ENCODE peak calls at places on chromosomes 16 and 17, in four cellular contexts. Y is IMR-90, J is H1, D is H9. S is an unnamed sample.

GRCh38 chr17:40341808-40342574 is 22.5 kb downstream of the GJD3 start:
- DNase-seq in D (peak), J (no peak), Y (peak), S (peak)

GRCh38 chr16:19167710-19168172 is 299 bp upstream of the SYT17 start:
- DNase-seq in J (peak), Y (peak), D (peak), S (peak)

GRCh38 chr16:31461201-31461920 is 2.1 kb downstream of the ARMC5 start:
- DNase-seq in J (no peak), Y (no peak), D (no peak), S (no peak)

GRCh38 chr16:73214825-73215481 is 167.0 kb upstream of the ZFHX3 start:
- DNase-seq in D (no peak), J (no peak), Y (peak), S (no peak)

GRCh38 chr16:79271583-79271982 is 329.0 kb downstream of the MAF start:
- DNase-seq in Y (no peak), J (no peak), D (no peak), S (no peak)

GRCh38 chr17:58047751-58048150 is 35.5 kb upstream of the DYNLL2 start:
- DNase-seq in J (no peak), Y (no peak), D (no peak), S (no peak)

GRCh38 chr16:24748242-24748641 is 18.8 kb downstream of the TNRC6A start:
- DNase-seq in Y (peak), D (no peak), J (no peak), S (no peak)

GRCh38 chr17:21233581-21234337 is 19.5 kb downstream of the NATD1 start:
- DNase-seq in J (no peak), D (no peak), Y (no peak), S (no peak)

GRCh38 chr17:2928294-2928890 is 132.2 kb downstream of the RAP1GAP2 start:
- DNase-seq in J (no peak), D (peak), Y (no peak), S (no peak)

GRCh38 chr17:78103311-78103710 is 25.2 kb downstream of the TMC6 start:
- DNase-seq in J (no peak), D (no peak), Y (peak), S (no peak)

GRCh38 chr17:6067060-6067459 is 3.1 kb upstream of the WSCD1 start:
- DNase-seq in J (no peak), D (no peak), Y (no peak), S (no peak)

GRCh38 chr17:41013606-41014005 is 4.7 kb upstream of the KRTAP3-1 start:
- DNase-seq in Y (peak), D (no peak), J (no peak), S (peak)

GRCh38 chr16:29896841-29897240 is 2.5 kb downstream of the SEZ6L2 start:
- DNase-seq in J (no peak), Y (no peak), D (no peak), S (no peak)

GRCh38 chr17:34178047-34178446 is 77.0 kb upstream of the CCL2 start:
- DNase-seq in J (no peak), Y (peak), D (peak), S (peak)

GRCh38 chr16:83878838-83879237 is 20.1 kb upstream of the MLYCD start:
- DNase-seq in Y (peak), J (no peak), D (no peak), S (peak)

GRCh38 chr16:20102021-20102420 is 28.3 kb upstream of the GPR139 start:
- DNase-seq in D (no peak), Y (no peak), J (no peak), S (no peak)

GRCh38 chr17:49063652-49064051 is 66.5 kb downstream of the IGF2BP1 start:
- DNase-seq in J (no peak), D (no peak), Y (no peak), S (no peak)

GRCh38 chr16:69937465-69937951 is 13.6 kb upstream of the CLEC18A start:
- DNase-seq in J (no peak), D (no peak), Y (no peak), S (peak)

GRCh38 chr16:75580-76501 is 2.2 kb upstream of the MPG start:
- DNase-seq in D (peak), J (no peak), Y (peak), S (peak)

GRCh38 chr17:79832211-79833109 is 6.8 kb downstream of the CBX4 start:
- DNase-seq in D (peak), Y (no peak), J (no peak), S (no peak)

GRCh38 chr16:84808812-84809211 is 11.0 kb upstream of the CRISPLD2 start:
- DNase-seq in D (no peak), Y (no peak), J (no peak), S (no peak)

GRCh38 chr17:29145289-29146058 is 34.7 kb downstream of the MYO18A start:
- DNase-seq in Y (peak), D (peak), J (peak), S (peak)

GRCh38 chr17:9195961-9196668 is 174.8 kb downstream of the NTN1 start:
- DNase-seq in J (no peak), Y (no peak), D (peak), S (peak)

GRCh38 chr17:27091043-27091497 is 202.8 kb upstream of the WSB1 start:
- DNase-seq in J (no peak), Y (no peak), D (no peak), S (no peak)

DNA sequence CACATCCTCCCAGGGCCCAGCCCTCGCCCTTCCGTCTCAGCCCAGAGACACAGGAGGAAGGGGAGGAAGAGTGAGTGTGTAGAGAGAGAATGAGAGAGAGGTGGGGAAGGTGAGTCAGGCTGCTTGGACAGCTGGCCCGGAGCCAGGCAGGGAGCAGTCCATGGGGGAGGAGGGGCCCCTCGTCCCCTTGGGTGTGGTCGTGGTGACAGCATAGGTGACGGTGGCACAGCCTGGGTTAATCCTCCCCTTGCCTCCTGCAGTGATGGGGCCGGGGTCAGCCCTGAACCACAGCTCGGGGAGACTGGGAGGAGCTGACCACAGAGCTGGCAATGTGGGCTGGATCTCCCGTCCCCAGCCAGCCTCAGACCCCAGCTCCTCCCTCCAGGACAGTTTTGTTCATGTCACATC is 36.5 kb downstream of the FA2H start:
- DNase-seq in D (no peak), Y (peak), J (no peak), S (no peak)
- H3K56ac ChIP-seq in D (no peak), Y (no peak), J (no peak), S (no peak)

DNA sequence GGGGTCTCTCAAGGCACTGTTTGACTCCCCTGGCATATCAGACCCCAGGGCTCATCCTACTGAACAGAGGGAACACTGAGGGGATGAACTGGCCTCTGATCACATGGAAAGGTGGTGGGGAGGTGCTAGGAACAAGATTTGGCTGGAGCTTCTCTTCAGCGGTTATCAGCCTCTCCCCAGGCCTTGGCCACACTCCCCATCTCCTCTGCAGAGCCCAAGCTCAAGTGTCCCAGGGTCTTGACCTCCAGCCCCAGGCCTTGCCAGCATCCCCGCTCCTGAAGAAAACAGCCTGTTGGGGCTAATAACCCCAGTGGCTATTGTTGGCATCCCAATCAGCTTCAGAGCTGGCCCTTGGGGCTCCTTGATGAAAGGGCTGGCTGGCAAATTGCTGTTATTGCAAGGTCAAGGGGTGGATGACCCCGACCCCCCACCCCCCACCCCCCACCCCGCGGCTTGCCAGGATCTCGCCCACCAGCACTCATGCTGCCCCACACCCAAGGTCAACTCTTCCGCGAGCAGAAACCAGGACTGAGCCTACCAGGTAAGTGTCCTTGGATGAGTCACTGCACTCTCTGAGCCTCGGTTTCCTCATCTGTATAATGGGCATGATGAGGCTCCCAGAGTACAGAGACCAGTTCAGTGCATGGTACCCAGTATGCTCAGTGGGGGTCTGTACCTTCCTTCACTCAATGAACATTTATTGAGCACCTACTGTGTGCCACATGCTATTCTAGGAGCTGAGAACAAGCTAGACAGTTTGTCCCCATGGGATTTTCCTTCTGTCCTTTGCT is 18.8 kb upstream of the FAM83G start:
- DNase-seq in D (no peak), Y (no peak), J (no peak), S (no peak)
- H2BK5ac ChIP-seq in D (no peak), Y (no peak), J (no peak), S (no peak)

GRCh38 chr17:35825206-35825605 is 15.9 kb downstream of the TAF15 start:
- DNase-seq in D (no peak), Y (no peak), J (no peak), S (no peak)
- H3K56ac ChIP-seq in D (no peak), Y (no peak), J (no peak), S (no peak)

DNA sequence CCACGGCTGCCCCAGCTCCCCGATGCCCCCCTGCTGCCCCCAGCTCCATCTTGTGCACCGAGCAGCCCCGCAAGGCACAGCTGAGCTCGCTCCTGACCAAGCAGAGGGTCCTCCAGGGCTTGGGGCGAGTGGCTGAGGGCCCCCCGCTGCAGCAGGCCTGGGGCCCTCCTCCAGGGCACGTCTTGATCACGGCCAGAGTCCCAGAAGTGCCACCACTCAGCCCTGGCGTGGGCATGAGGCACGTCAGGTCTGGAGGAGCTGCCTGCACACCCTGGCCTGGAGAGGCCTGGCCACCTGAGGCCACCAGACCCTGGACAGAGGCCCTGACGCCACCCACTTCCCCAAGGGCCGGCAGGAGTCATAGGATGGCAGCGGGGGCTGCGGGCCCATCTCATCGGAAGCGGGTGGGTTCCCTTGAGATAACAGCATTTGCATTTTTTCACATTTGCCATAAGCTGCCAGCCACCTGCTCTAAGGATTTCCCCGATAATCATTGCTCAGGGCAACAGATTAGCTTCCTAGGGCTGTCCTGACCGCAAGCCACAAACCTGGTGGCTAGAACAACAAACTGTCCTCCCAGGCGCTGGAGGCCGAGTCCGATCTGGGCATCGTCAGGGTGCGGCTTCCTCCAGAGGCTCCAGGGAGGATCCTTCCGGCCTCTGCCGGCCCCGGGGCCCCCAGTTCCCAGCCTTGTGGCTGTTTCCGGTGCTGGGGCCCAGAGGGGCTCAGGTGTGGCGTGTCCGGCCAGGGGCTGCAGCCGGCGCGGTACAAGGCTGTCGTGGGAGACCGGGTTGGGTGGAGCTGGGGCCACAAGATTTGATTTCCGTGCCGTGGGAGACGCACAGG is 23.9 kb upstream of the C1QTNF8 start:
- DNase-seq in Y (no peak), J (no peak), D (no peak), S (no peak)
- H2BK5ac ChIP-seq in Y (no peak), J (no peak), D (no peak), S (no peak)

GRCh38 chr16:88782454-88783390 is 2.3 kb downstream of the PIEZO1 start:
- DNase-seq in D (no peak), J (no peak), Y (peak), S (no peak)
- H3K56ac ChIP-seq in D (no peak), J (no peak), Y (peak), S (peak)

DNA sequence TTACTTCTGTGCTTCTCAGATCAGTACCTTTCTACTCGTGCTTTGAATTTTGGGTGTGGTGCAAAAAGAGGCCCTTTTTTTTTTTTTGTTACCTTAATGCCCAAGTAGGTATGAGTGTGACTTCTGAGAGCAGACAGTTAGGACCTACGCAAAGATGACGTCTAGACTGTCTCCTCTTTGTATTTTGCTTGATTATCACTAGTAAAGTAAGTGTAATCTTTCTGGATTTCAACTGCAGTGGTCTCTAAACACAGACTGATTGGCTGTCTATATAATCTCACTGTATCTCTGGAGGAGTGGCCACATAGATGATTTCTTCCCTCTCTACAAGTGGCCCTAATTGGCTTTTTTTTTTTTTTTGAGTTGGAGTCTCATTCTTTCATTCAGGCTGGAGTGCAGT is 11.5 kb upstream of the CDK5R1 start:
- DNase-seq in J (no peak), Y (no peak), D (no peak), S (no peak)
- H2BK5ac ChIP-seq in J (no peak), Y (no peak), D (no peak), S (no peak)

DNA sequence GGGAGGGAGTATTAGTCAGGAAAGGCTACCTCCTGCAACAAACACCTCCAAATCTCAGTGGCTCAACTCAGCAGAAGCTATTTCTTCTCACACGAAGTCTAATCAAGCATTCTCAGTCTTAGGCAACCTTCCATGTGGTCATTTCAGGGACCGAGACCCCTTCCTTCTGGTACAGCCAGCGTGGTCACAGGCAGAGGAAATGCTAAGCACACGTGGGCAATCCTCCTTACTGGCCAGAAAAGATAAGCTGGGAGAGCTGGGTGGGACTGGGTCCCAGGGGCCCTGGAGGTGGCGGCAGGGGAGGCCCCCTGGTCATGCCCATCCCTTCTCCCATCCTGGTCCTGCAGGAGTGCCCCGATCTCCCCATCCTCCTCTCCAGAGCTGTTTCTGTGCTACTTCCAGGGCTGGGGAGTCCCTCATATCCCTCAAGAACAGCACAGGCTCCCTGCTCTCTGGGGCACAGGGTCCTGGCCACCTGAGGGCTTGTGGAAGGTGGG is 5.7 kb upstream of the CX3CL1 start:
- DNase-seq in Y (no peak), J (no peak), D (no peak), S (no peak)
- H3K56ac ChIP-seq in Y (no peak), J (no peak), D (no peak), S (no peak)

DNA sequence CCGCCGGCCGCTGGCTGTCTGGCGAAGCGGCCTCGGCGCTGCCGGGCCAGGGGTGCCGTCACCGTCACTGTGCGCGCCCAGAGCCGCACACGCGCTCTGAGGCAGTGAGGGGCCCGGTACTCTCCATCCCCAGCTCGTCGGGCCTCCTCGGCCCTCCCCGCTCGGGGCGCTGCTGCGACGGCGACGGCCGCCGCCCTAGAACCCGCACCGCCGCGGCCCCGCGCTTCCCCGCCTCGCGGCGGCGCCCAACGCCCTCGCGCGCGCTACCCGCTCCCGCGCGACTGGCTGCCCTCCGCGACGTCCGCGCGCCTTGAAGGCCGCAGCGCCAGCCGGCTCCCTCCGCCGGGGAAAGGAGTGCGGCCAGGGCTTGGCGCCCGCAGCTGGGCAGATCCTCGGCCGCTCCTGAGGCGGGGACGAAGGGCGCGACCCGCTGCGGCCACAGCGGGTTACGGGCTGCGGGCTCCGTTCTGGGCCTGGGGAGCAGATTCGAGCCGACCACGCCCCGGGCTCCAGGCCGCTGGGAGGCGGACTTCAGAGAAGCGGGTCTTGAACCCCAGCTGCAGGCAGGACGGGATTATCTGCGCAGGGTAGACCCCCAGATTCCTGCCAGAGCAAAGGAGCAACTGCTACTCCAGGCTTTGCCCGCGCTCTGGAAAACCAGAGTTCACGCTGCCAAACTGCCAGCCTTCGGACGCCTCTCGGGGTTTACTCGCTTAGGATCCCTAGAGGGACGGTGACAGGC is at the start of gene ULK2:
- DNase-seq in J (no peak), D (peak), Y (peak), S (peak)
- H2BK5ac ChIP-seq in J (no peak), D (no peak), Y (peak), S (no peak)

S was measured in mesendoderm.